ENCODE peak calls at places on chromosomes 4 and X, in nine cellular contexts. G is fibroblast of lung, M is hypothalamus, O is anterior cingulate cortex, F is left cardiac atrium, W is GM23248, Z is brain microvascular endothelial cell, I is GM20000, E is memory B cell. J is an unnamed sample.

GRCh38 chr4:69056921-69057562 is 39.2 kb upstream of the UGT2B7 start:
- DNase-seq in G (peak), M (no peak), O (no peak), F (no peak), W (no peak), Z (no peak), I (no peak), E (no peak), J (no peak)

GRCh38 chrX:122934131-122934530 is 249.9 kb upstream of the GRIA3 start:
- DNase-seq in G (no peak), M (no peak), O (no peak), F (no peak), W (no peak), Z (no peak), I (no peak), E (no peak), J (no peak)

GRCh38 chrX:110851780-110852179 is 56.2 kb upstream of the CHRDL1 start:
- DNase-seq in G (peak), M (no peak), O (no peak), F (no peak), W (peak), Z (no peak), I (no peak), E (no peak), J (no peak)

GRCh38 chrX:356385-357034 is 30.2 kb downstream of the PPP2R3B start:
- DNase-seq in G (peak), M (no peak), O (no peak), F (no peak), W (peak), Z (no peak), I (no peak), E (no peak), J (no peak)

GRCh38 chr4:165379662-165380061 is 854 bp downstream of the CPE start:
- DNase-seq in G (peak), M (no peak), O (no peak), F (no peak), W (peak), Z (peak), I (no peak), E (no peak), J (no peak)

GRCh38 chrX:119190736-119191282 is 45.3 kb upstream of the PGRMC1 start:
- DNase-seq in G (no peak), M (no peak), O (no peak), F (no peak), W (peak), Z (no peak), I (no peak), E (no peak), J (no peak)

GRCh38 chr4:15562114-15562513 is 92.4 kb downstream of the CC2D2A start:
- DNase-seq in G (peak), M (no peak), O (peak), F (no peak), W (no peak), Z (no peak), I (no peak), E (no peak), J (no peak)

GRCh38 chr4:166174717-166175510 is 301.9 kb downstream of the TLL1 start:
- DNase-seq in G (peak), M (no peak), O (no peak), F (no peak), W (no peak), Z (peak), I (no peak), E (no peak), J (no peak)

GRCh38 chr4:52081216-52081615 is 30.1 kb downstream of the SPATA18 start:
- DNase-seq in G (no peak), M (no peak), O (no peak), F (no peak), W (no peak), Z (no peak), I (no peak), E (no peak), J (no peak)

GRCh38 chrX:118904664-118905063 is 69.8 kb upstream of the LONRF3 start:
- DNase-seq in G (no peak), M (no peak), O (no peak), F (no peak), W (no peak), Z (no peak), I (no peak), E (no peak), J (no peak)

GRCh38 chr4:112076919-112077608 is 68.2 kb upstream of the FAM241A start:
- DNase-seq in G (no peak), M (no peak), O (no peak), F (no peak), W (no peak), Z (no peak), I (no peak), E (no peak), J (no peak)

GRCh38 chr4:39712819-39713607 is 15.1 kb downstream of the UBE2K start:
- DNase-seq in G (no peak), M (no peak), O (no peak), F (no peak), W (no peak), Z (no peak), I (no peak), E (no peak), J (no peak)

GRCh38 chr4:14812101-14812500 is 190.2 kb upstream of the CPEB2 start:
- DNase-seq in G (no peak), M (no peak), O (no peak), F (no peak), W (peak), Z (no peak), I (no peak), E (no peak), J (no peak)

GRCh38 chr4:100317032-100317864 is 127.0 kb upstream of the DDIT4L start:
- DNase-seq in G (no peak), M (no peak), O (no peak), F (no peak), W (peak), Z (no peak), I (no peak), E (no peak), J (no peak)

GRCh38 chr4:110287130-110287529 is 88.7 kb upstream of the ELOVL6 start:
- DNase-seq in G (peak), M (no peak), O (no peak), F (no peak), W (peak), Z (peak), I (peak), E (no peak), J (no peak)

GRCh38 chrX:29661290-29661689 is 554.1 kb upstream of the MAGEB2 start:
- DNase-seq in G (peak), M (no peak), O (no peak), F (no peak), W (peak), Z (peak), I (no peak), E (no peak), J (no peak)

GRCh38 chrX:8981742-8982141 is 52.2 kb downstream of the FAM9B start:
- DNase-seq in G (peak), M (no peak), O (no peak), F (no peak), W (no peak), Z (no peak), I (no peak), E (no peak), J (no peak)

GRCh38 chrX:47247999-47248320 is 15.2 kb downstream of the USP11 start:
- DNase-seq in G (no peak), M (no peak), O (no peak), F (no peak), W (no peak), Z (no peak), I (no peak), E (no peak), J (no peak)

GRCh38 chr4:168618577-168619265 is 121.9 kb downstream of the PALLD start:
- DNase-seq in G (peak), M (no peak), O (no peak), F (no peak), W (peak), Z (peak), I (no peak), E (no peak), J (no peak)

GRCh38 chrX:139297638-139298037 is 232.9 kb upstream of the F9 start:
- DNase-seq in G (no peak), M (no peak), O (no peak), F (no peak), W (no peak), Z (no peak), I (no peak), E (no peak), J (no peak)

GRCh38 chr4:52952540-52952939 is 90.4 kb downstream of the RASL11B start:
- DNase-seq in G (no peak), M (no peak), O (no peak), F (no peak), W (no peak), Z (no peak), I (no peak), E (no peak), J (no peak)

GRCh38 chrX:67545772-67546495 is 2.1 kb downstream of the AR start:
- DNase-seq in G (peak), M (peak), O (no peak), F (peak), W (peak), Z (no peak), I (no peak), E (no peak), J (peak)

GRCh38 chr4:134865675-134866074 is 664.1 kb upstream of the PABPC4L start:
- DNase-seq in G (no peak), M (no peak), O (no peak), F (no peak), W (no peak), Z (no peak), I (no peak), E (no peak), J (no peak)

GRCh38 chrX:111823068-111823467 is 52.9 kb upstream of the TRPC5OS start:
- DNase-seq in G (no peak), M (peak), O (no peak), F (no peak), W (peak), Z (peak), I (peak), E (no peak), J (no peak)

J was measured in sciatic nerve.